ENCODE peak calls at places on chromosomes 7 and 10, in eight cellular contexts. Z is fibroblast of mammary gland, H is HFF-Myc, B is neural progenitor cell, R is Peyer's patch, O is epithelial cell of esophagus, K is A549, D is BJ. G is an unnamed sample.

GRCh38 chr7:91212592-91212991 is 51.6 kb upstream of the FZD1 start:
- DNase-seq in Z (peak; percentile 44), H (no peak), B (peak; percentile 69), R (no peak), O (no peak), K (no peak), D (no peak), G (no peak)

GRCh38 chr10:58044072-58044471 is 223.6 kb downstream of the IPMK start:
- DNase-seq in Z (peak; percentile 93), H (peak; percentile 46), B (no peak), R (no peak), O (peak; percentile 93), K (no peak), D (peak; percentile 81), G (peak; percentile 83)

GRCh38 chr10:19333631-19334030 is 285.0 kb downstream of the MALRD1 start:
- DNase-seq in Z (no peak), H (no peak), B (no peak), R (no peak), O (no peak), K (no peak), D (no peak), G (no peak)

GRCh38 chr7:105013283-105013817 is 655 bp upstream of the KMT2E start:
- DNase-seq in Z (peak; percentile 92), H (peak; percentile 79), B (peak; percentile 97), R (peak; percentile 90), O (peak; percentile 94), K (peak; percentile 92), D (peak; percentile 66), G (peak; percentile 88)

GRCh38 chr7:75639893-75640600 is 98.7 kb downstream of the HIP1 start:
- DNase-seq in Z (no peak), H (no peak), B (no peak), R (no peak), O (no peak), K (no peak), D (no peak), G (no peak)

GRCh38 chr10:91124016-91124415 is 96.4 kb upstream of the PCGF5 start:
- DNase-seq in Z (no peak), H (no peak), B (no peak), R (no peak), O (peak; percentile 8), K (no peak), D (no peak), G (no peak)

GRCh38 chr7:82362129-82362528 is 81.4 kb downstream of the CACNA2D1 start:
- DNase-seq in Z (peak; percentile 85), H (no peak), B (no peak), R (no peak), O (no peak), K (no peak), D (peak; percentile 17), G (peak; percentile 20)

GRCh38 chr7:124457841-124458240 is 307.8 kb downstream of the GPR37 start:
- DNase-seq in Z (peak; percentile 18), H (no peak), B (no peak), R (no peak), O (peak; percentile 63), K (no peak), D (no peak), G (no peak)

GRCh38 chr10:80199828-80200227 is 5.5 kb downstream of the ANXA11 start:
- DNase-seq in Z (peak; percentile 88), H (no peak), B (no peak), R (no peak), O (peak; percentile 60), K (no peak), D (no peak), G (peak; percentile 63)
- H3K4me3 ChIP-seq in Z (no peak overlapping the region), H (no peak overlapping the region), B (no peak overlapping the region), R (no peak overlapping the region), O (no peak overlapping the region), K (no peak overlapping the region), D (no peak overlapping the region), G (no peak overlapping the region)

GRCh38 chr10:72911758-72912157 is 18.2 kb downstream of the OIT3 start:
- DNase-seq in Z (no peak), H (no peak), B (no peak), R (no peak), O (no peak), K (no peak), D (no peak), G (no peak)
- TF ChIP-seq CTCF in Z (no peak), H (no peak), B (no peak), R (no peak), O (no peak), K (no peak), D (no peak), G (no peak)

DNA sequence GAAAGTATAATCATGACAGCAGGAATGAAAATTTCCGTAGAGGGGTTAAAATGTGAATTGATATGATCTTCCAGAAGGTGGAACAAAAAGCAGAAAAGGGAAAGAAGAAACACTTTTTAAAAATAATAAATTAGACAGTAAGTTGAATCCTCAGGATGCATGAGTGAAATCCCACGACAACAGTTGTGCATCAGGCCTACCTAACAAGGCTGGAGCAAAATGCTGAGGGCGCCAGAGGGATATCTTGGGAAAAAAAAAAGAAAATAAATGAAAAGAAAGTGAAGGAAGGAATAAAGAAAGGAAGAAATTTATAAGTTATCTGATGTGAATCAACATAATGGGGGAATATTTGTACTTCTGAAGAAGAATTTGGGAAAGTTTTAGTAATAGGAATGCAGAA is 13.0 kb upstream of the HUS1 start:
- DNase-seq in Z (no peak), H (no peak), B (no peak), R (no peak), O (no peak), K (no peak), D (no peak), G (no peak)
- H3K4me3 ChIP-seq in Z (no peak overlapping the region), H (no peak overlapping the region), B (no peak overlapping the region), R (peak overlapping the region; percentile 63), O (no peak overlapping the region), K (no peak overlapping the region), D (no peak overlapping the region), G (no peak overlapping the region)

GRCh38 chr7:18086165-18087030 is 58.8 kb upstream of the PRPS1L1 start:
- DNase-seq in Z (no peak), H (no peak), B (peak; percentile 80), R (no peak), O (peak; percentile 13), K (peak; percentile 18), D (no peak), G (no peak)
- TF ChIP-seq CTCF in Z (no peak), H (no peak), B (no peak), R (no peak), O (no peak), K (no peak), D (no peak), G (no peak)

G was measured in AG09309.